ENCODE peak calls at places on chromosomes 1 and 21, in four cellular contexts. One of them, this sample, is unnamed.

GRCh38 chr1:90341485-90341884 is 346.6 kb downstream of the ZNF326 start:
- DNase-seq in dorsolateral prefrontal cortex: no peak
- DNase-seq in WTC11: no peak
- DNase-seq in bronchial epithelial cell: no peak
- DNase-seq in this sample: no peak

GRCh38 chr1:41802532-41803501 is 115.9 kb downstream of the HIVEP3 start:
- DNase-seq in bronchial epithelial cell: peak; percentile 72
- DNase-seq in WTC11: no peak
- DNase-seq in dorsolateral prefrontal cortex: peak; percentile 56
- DNase-seq in this sample: no peak

GRCh38 chr1:75672528-75673393 is 51.7 kb upstream of the ACADM start:
- DNase-seq in dorsolateral prefrontal cortex: no peak
- DNase-seq in WTC11: peak; percentile 23
- DNase-seq in bronchial epithelial cell: peak; percentile 93
- DNase-seq in this sample: no peak

GRCh38 chr1:28535180-28535579 is 17.7 kb upstream of the TRNAU1AP start:
- DNase-seq in bronchial epithelial cell: no peak
- DNase-seq in WTC11: no peak
- DNase-seq in dorsolateral prefrontal cortex: no peak
- DNase-seq in this sample: no peak

GRCh38 chr1:35857830-35858229 is 25.2 kb upstream of the AGO1 start:
- DNase-seq in dorsolateral prefrontal cortex: no peak
- DNase-seq in WTC11: no peak
- DNase-seq in bronchial epithelial cell: peak; percentile 12
- DNase-seq in this sample: no peak

GRCh38 chr1:115874497-115874896 is 33.6 kb upstream of the NHLH2 start:
- DNase-seq in bronchial epithelial cell: peak; percentile 56
- DNase-seq in dorsolateral prefrontal cortex: no peak
- DNase-seq in WTC11: no peak
- DNase-seq in this sample: no peak

GRCh38 chr1:97271906-97272788 is 550.6 kb downstream of the PTBP2 start:
- DNase-seq in bronchial epithelial cell: peak; percentile 69
- DNase-seq in dorsolateral prefrontal cortex: no peak
- DNase-seq in WTC11: no peak
- DNase-seq in this sample: no peak

GRCh38 chr1:203557390-203557789 is 63.4 kb downstream of the OPTC start:
- DNase-seq in WTC11: no peak
- DNase-seq in bronchial epithelial cell: peak; percentile 35
- DNase-seq in dorsolateral prefrontal cortex: peak; percentile 74
- DNase-seq in this sample: no peak

GRCh38 chr1:220487297-220487820 is 40.6 kb upstream of the MARK1 start:
- DNase-seq in WTC11: no peak
- DNase-seq in bronchial epithelial cell: peak; percentile 80
- DNase-seq in dorsolateral prefrontal cortex: no peak
- DNase-seq in this sample: peak; percentile 12

GRCh38 chr1:66752000-66752592 is at the start of gene DYNLT5:
- DNase-seq in WTC11: peak; percentile 74
- DNase-seq in dorsolateral prefrontal cortex: peak; percentile 49
- DNase-seq in bronchial epithelial cell: no peak
- DNase-seq in this sample: peak; percentile 61

GRCh38 chr1:159170639-159171038 is 776 bp upstream of the CADM3 start:
- DNase-seq in WTC11: no peak
- DNase-seq in bronchial epithelial cell: peak; percentile 50
- DNase-seq in dorsolateral prefrontal cortex: no peak
- DNase-seq in this sample: no peak

GRCh38 chr21:15495965-15496364 is 233.8 kb upstream of the USP25 start:
- DNase-seq in WTC11: no peak
- DNase-seq in bronchial epithelial cell: peak; percentile 82
- DNase-seq in dorsolateral prefrontal cortex: no peak
- DNase-seq in this sample: no peak

GRCh38 chr1:221200464-221200863 is 321.2 kb downstream of the HLX start:
- DNase-seq in WTC11: no peak
- DNase-seq in bronchial epithelial cell: no peak
- DNase-seq in dorsolateral prefrontal cortex: no peak
- DNase-seq in this sample: no peak

GRCh38 chr1:154626456-154627246 is 18.7 kb upstream of the ADAR start:
- DNase-seq in dorsolateral prefrontal cortex: no peak
- DNase-seq in bronchial epithelial cell: peak; percentile 4
- DNase-seq in WTC11: no peak
- DNase-seq in this sample: no peak

GRCh38 chr1:152506899-152507498 is 3.6 kb upstream of the LCE5A start:
- DNase-seq in bronchial epithelial cell: peak; percentile 99
- DNase-seq in dorsolateral prefrontal cortex: no peak
- DNase-seq in WTC11: no peak
- DNase-seq in this sample: no peak

GRCh38 chr21:17585875-17586450 is 26.7 kb downstream of the BTG3 start:
- DNase-seq in dorsolateral prefrontal cortex: no peak
- DNase-seq in WTC11: no peak
- DNase-seq in bronchial epithelial cell: peak; percentile 50
- DNase-seq in this sample: no peak

GRCh38 chr1:27872059-27872801 is at the start of gene THEMIS2:
- DNase-seq in dorsolateral prefrontal cortex: peak; percentile 57
- DNase-seq in bronchial epithelial cell: no peak
- DNase-seq in WTC11: peak; percentile 84
- DNase-seq in this sample: peak; percentile 63

GRCh38 chr1:178282949-178283367 is 189.1 kb downstream of the RASAL2 start:
- DNase-seq in WTC11: no peak
- DNase-seq in dorsolateral prefrontal cortex: no peak
- DNase-seq in bronchial epithelial cell: peak; percentile 89
- DNase-seq in this sample: no peak

GRCh38 chr1:107689157-107689556 is 275.8 kb downstream of the VAV3 start:
- DNase-seq in WTC11: no peak
- DNase-seq in dorsolateral prefrontal cortex: no peak
- DNase-seq in bronchial epithelial cell: peak; percentile 56
- DNase-seq in this sample: no peak

GRCh38 chr1:48109390-48110009 is 112.3 kb upstream of the TRABD2B start:
- DNase-seq in dorsolateral prefrontal cortex: no peak
- DNase-seq in WTC11: no peak
- DNase-seq in bronchial epithelial cell: peak; percentile 55
- DNase-seq in this sample: peak; percentile 29

GRCh38 chr1:203518541-203518940 is 24.6 kb downstream of the OPTC start:
- DNase-seq in bronchial epithelial cell: no peak
- DNase-seq in WTC11: no peak
- DNase-seq in dorsolateral prefrontal cortex: no peak
- DNase-seq in this sample: no peak

GRCh38 chr1:30029677-30030076 is 693.7 kb downstream of the MATN1 start:
- DNase-seq in bronchial epithelial cell: no peak
- DNase-seq in dorsolateral prefrontal cortex: no peak
- DNase-seq in WTC11: no peak
- DNase-seq in this sample: no peak

GRCh38 chr1:212491454-212491853 is 58.7 kb downstream of the NENF start:
- DNase-seq in bronchial epithelial cell: no peak
- DNase-seq in dorsolateral prefrontal cortex: no peak
- DNase-seq in WTC11: no peak
- DNase-seq in this sample: no peak

GRCh38 chr1:46948629-46949282 is 7.5 kb upstream of the CYP4A11 start:
- DNase-seq in dorsolateral prefrontal cortex: no peak
- DNase-seq in bronchial epithelial cell: peak; percentile 58
- DNase-seq in WTC11: no peak
- DNase-seq in this sample: no peak

GRCh38 chr1:6316240-6317100 is 55.6 kb upstream of the GPR153 start:
- DNase-seq in WTC11: no peak
- DNase-seq in bronchial epithelial cell: no peak
- DNase-seq in dorsolateral prefrontal cortex: no peak
- DNase-seq in this sample: no peak

GRCh38 chr1:198167436-198167934 is 10.7 kb downstream of the NEK7 start:
- DNase-seq in WTC11: no peak
- DNase-seq in bronchial epithelial cell: peak; percentile 83
- DNase-seq in dorsolateral prefrontal cortex: no peak
- DNase-seq in this sample: no peak

GRCh38 chr1:103326595-103326994 is 198.9 kb upstream of the RNPC3 start:
- DNase-seq in dorsolateral prefrontal cortex: no peak
- DNase-seq in bronchial epithelial cell: no peak
- DNase-seq in WTC11: no peak
- DNase-seq in this sample: no peak

GRCh38 chr21:34996304-34997081 is 52.6 kb downstream of the RUNX1 start:
- DNase-seq in bronchial epithelial cell: no peak
- DNase-seq in WTC11: no peak
- DNase-seq in dorsolateral prefrontal cortex: no peak
- DNase-seq in this sample: no peak

GRCh38 chr1:184811439-184812111 is 56.9 kb upstream of the EDEM3 start:
- DNase-seq in dorsolateral prefrontal cortex: no peak
- DNase-seq in WTC11: no peak
- DNase-seq in bronchial epithelial cell: no peak
- DNase-seq in this sample: no peak

GRCh38 chr1:30734106-30734505 is 10.7 kb upstream of the MATN1 start:
- DNase-seq in bronchial epithelial cell: no peak
- DNase-seq in dorsolateral prefrontal cortex: no peak
- DNase-seq in WTC11: no peak
- DNase-seq in this sample: no peak

GRCh38 chr1:150213170-150214098 is 22.5 kb downstream of the ANP32E start:
- DNase-seq in bronchial epithelial cell: peak; percentile 84
- DNase-seq in WTC11: peak; percentile 93
- DNase-seq in dorsolateral prefrontal cortex: peak; percentile 96
- DNase-seq in this sample: peak; percentile 81
- TF ChIP-seq CTCF in bronchial epithelial cell: peak; percentile 19
- TF ChIP-seq CTCF in WTC11: no peak
- TF ChIP-seq CTCF in dorsolateral prefrontal cortex: peak; percentile 44
- TF ChIP-seq CTCF in this sample: peak; percentile 47

GRCh38 chr1:60425528-60425927 is 352.0 kb upstream of the C1orf87 start:
- DNase-seq in WTC11: no peak
- DNase-seq in bronchial epithelial cell: peak; percentile 18
- DNase-seq in dorsolateral prefrontal cortex: no peak
- DNase-seq in this sample: no peak
- TF ChIP-seq CTCF in WTC11: no peak
- TF ChIP-seq CTCF in bronchial epithelial cell: peak; percentile 46
- TF ChIP-seq CTCF in dorsolateral prefrontal cortex: no peak
- TF ChIP-seq CTCF in this sample: peak; percentile 55

GRCh38 chr1:236561976-236562375 is 38.2 kb downstream of the LGALS8 start:
- DNase-seq in bronchial epithelial cell: no peak
- DNase-seq in dorsolateral prefrontal cortex: no peak
- DNase-seq in WTC11: no peak
- DNase-seq in this sample: no peak

GRCh38 chr1:236556606-236557005 is 32.8 kb downstream of the LGALS8 start:
- DNase-seq in WTC11: no peak
- DNase-seq in bronchial epithelial cell: no peak
- DNase-seq in dorsolateral prefrontal cortex: no peak
- DNase-seq in this sample: no peak

GRCh38 chr1:236558069-236558468 is 34.3 kb downstream of the LGALS8 start:
- DNase-seq in bronchial epithelial cell: no peak
- DNase-seq in dorsolateral prefrontal cortex: no peak
- DNase-seq in WTC11: no peak
- DNase-seq in this sample: no peak

GRCh38 chr1:236565530-236565929 is 38.8 kb downstream of the HEATR1 start:
- DNase-seq in dorsolateral prefrontal cortex: no peak
- DNase-seq in bronchial epithelial cell: no peak
- DNase-seq in WTC11: no peak
- DNase-seq in this sample: no peak

GRCh38 chr1:236560213-236560771 is 36.5 kb downstream of the LGALS8 start:
- DNase-seq in WTC11: no peak
- DNase-seq in bronchial epithelial cell: no peak
- DNase-seq in dorsolateral prefrontal cortex: no peak
- DNase-seq in this sample: no peak
- TF ChIP-seq CTCF in WTC11: no peak
- TF ChIP-seq CTCF in bronchial epithelial cell: no peak
- TF ChIP-seq CTCF in dorsolateral prefrontal cortex: no peak
- TF ChIP-seq CTCF in this sample: no peak

GRCh38 chr1:89149229-89149628 is 23.3 kb upstream of the GBP2 start:
- DNase-seq in dorsolateral prefrontal cortex: no peak
- DNase-seq in WTC11: peak; percentile 49
- DNase-seq in bronchial epithelial cell: peak; percentile 10
- DNase-seq in this sample: no peak
- TF ChIP-seq CTCF in dorsolateral prefrontal cortex: peak; percentile 22
- TF ChIP-seq CTCF in WTC11: no peak
- TF ChIP-seq CTCF in bronchial epithelial cell: peak; percentile 22
- TF ChIP-seq CTCF in this sample: peak; percentile 23

GRCh38 chr1:1567831-1568380 is 6.8 kb downstream of the SSU72 start:
- DNase-seq in bronchial epithelial cell: no peak
- DNase-seq in WTC11: no peak
- DNase-seq in dorsolateral prefrontal cortex: no peak
- DNase-seq in this sample: no peak
- TF ChIP-seq CTCF in bronchial epithelial cell: no peak
- TF ChIP-seq CTCF in WTC11: no peak
- TF ChIP-seq CTCF in dorsolateral prefrontal cortex: no peak
- TF ChIP-seq CTCF in this sample: no peak

GRCh38 chr1:227916655-227917054 is 31.1 kb downstream of the WNT9A start:
- DNase-seq in dorsolateral prefrontal cortex: no peak
- DNase-seq in WTC11: no peak
- DNase-seq in bronchial epithelial cell: no peak
- DNase-seq in this sample: no peak
- TF ChIP-seq CTCF in dorsolateral prefrontal cortex: no peak
- TF ChIP-seq CTCF in WTC11: no peak
- TF ChIP-seq CTCF in bronchial epithelial cell: no peak
- TF ChIP-seq CTCF in this sample: no peak

This sample was measured in neural crest cell.